ENCODE peak calls at places on chromosomes 6 and 20, in six cellular contexts. W is natural killer cell, D is hepatocyte, P is breast epithelium, U is choroid plexus epithelial cell, X is GM12864. O is an unnamed sample.

GRCh38 chr6:27168108-27168507 is 79.4 kb upstream of the PRSS16 start:
- DNase-seq in W (no peak), D (no peak), P (no peak), U (peak), X (no peak), O (no peak)

GRCh38 chr6:4727671-4728435 is 48.4 kb upstream of the CDYL start:
- DNase-seq in W (no peak), D (peak), P (no peak), U (no peak), X (peak), O (no peak)

GRCh38 chr6:35081426-35081851 is 59.7 kb downstream of the TCP11 start:
- DNase-seq in W (peak), D (no peak), P (no peak), U (peak), X (no peak), O (no peak)

GRCh38 chr6:137056121-137056880 is 11.5 kb upstream of the IL20RA start:
- DNase-seq in W (no peak), D (no peak), P (no peak), U (no peak), X (no peak), O (no peak)

GRCh38 chr20:10131612-10132345 is 86.9 kb upstream of the SNAP25 start:
- DNase-seq in W (no peak), D (peak), P (no peak), U (peak), X (no peak), O (peak)

GRCh38 chr6:157976345-157977175 is 5.1 kb upstream of the SYNJ2 start:
- DNase-seq in W (no peak), D (no peak), P (no peak), U (no peak), X (no peak), O (no peak)

GRCh38 chr6:15389079-15389758 is 143.3 kb downstream of the JARID2 start:
- DNase-seq in W (no peak), D (no peak), P (no peak), U (no peak), X (no peak), O (peak)

GRCh38 chr6:118668761-118669411 is 17.5 kb upstream of the CEP85L start:
- DNase-seq in W (no peak), D (no peak), P (no peak), U (peak), X (no peak), O (peak)

GRCh38 chr6:37135835-37136694 is 33.9 kb upstream of the PIM1 start:
- DNase-seq in W (no peak), D (peak), P (no peak), U (peak), X (no peak), O (peak)

GRCh38 chr6:138593100-138593877 is 94.0 kb upstream of the NHSL1 start:
- DNase-seq in W (no peak), D (peak), P (no peak), U (peak), X (peak), O (peak)

GRCh38 chr6:116779569-116780164 is 14.1 kb upstream of the FAM162B start:
- DNase-seq in W (no peak), D (peak), P (no peak), U (peak), X (peak), O (peak)

GRCh38 chr20:9348746-9349145 is 165.6 kb upstream of the LAMP5 start:
- DNase-seq in W (no peak), D (no peak), P (no peak), U (peak), X (no peak), O (peak)

GRCh38 chr6:157593596-157593995 is 212.6 kb downstream of the ZDHHC14 start:
- DNase-seq in W (no peak), D (no peak), P (no peak), U (no peak), X (no peak), O (no peak)

GRCh38 chr6:79617521-79617941 is 13.6 kb upstream of the SH3BGRL2 start:
- DNase-seq in W (no peak), D (no peak), P (no peak), U (no peak), X (no peak), O (no peak)

GRCh38 chr6:33589723-33590530 is 9.9 kb upstream of the BAK1 start:
- DNase-seq in W (no peak), D (peak), P (no peak), U (peak), X (no peak), O (peak)

GRCh38 chr6:170026272-170027110 is 264.4 kb downstream of the DLL1 start:
- DNase-seq in W (peak), D (peak), P (peak), U (no peak), X (no peak), O (no peak)

GRCh38 chr20:34579936-34580587 is 21.5 kb downstream of the MAP1LC3A start:
- DNase-seq in W (no peak), D (no peak), P (no peak), U (no peak), X (peak), O (no peak)

GRCh38 chr6:144595266-144595665 is 310.1 kb downstream of the UTRN start:
- DNase-seq in W (no peak), D (no peak), P (no peak), U (peak), X (no peak), O (peak)

GRCh38 chr6:149012040-149012545 is 265.3 kb downstream of the UST start:
- DNase-seq in W (no peak), D (peak), P (no peak), U (peak), X (no peak), O (peak)

GRCh38 chr20:20513720-20514119 is 145.8 kb downstream of the INSM1 start:
- DNase-seq in W (no peak), D (no peak), P (no peak), U (no peak), X (no peak), O (no peak)

GRCh38 chr6:71268710-71269437 is 19.7 kb upstream of the OGFRL1 start:
- DNase-seq in W (no peak), D (no peak), P (no peak), U (no peak), X (no peak), O (no peak)

GRCh38 chr6:81606965-81607381 is 145.5 kb downstream of the TENT5A start:
- DNase-seq in W (no peak), D (no peak), P (no peak), U (peak), X (no peak), O (peak)

GRCh38 chr6:71675386-71675785 is 211.0 kb upstream of the RIMS1 start:
- DNase-seq in W (no peak), D (no peak), P (no peak), U (no peak), X (no peak), O (no peak)

DNA sequence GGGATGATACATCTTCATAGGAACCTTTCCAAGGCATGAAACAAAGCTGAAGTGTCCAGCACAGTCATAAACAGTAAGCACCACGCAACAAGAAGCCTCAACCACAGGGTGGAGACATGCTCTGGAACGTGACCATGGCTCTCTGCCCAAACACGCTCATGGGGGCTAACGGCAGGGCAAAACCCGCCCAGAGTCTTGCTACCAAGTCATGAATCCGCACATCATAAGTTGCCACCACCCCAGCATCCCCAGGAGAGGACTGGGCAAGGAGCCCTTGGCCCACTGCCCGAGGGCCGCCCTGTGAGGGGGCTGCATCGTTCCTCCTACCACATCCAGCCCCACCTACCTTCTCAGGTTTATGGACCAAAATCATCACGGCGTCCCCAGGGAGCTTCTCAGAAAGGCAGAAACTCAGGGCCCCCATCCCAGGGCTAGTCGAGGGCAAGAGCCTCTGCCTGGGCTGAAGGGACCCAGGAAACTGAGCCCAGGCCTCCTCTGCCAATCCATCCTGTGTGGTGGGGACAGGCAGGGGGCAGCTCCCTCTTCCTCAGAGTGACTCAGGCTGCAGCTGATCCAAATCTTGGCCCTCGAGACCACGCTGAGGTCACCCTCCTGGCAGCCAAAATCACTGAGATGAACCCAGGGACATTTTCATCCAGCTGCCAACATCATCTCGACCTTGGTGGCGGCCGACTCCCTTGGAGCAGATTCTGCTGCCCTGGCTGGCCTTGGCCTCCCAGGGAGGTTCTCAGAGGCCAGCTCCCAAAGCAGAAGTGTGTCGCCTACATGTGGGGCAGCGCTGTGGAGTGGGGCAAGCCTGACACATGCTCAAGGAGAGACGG is 42.6 kb downstream of the BMP7 start:
- DNase-seq in W (no peak), D (no peak), P (no peak), U (no peak), X (no peak), O (no peak)
- TF ChIP-seq CTCF in W (no peak), D (peak), P (no peak), U (no peak), X (no peak), O (no peak)

DNA sequence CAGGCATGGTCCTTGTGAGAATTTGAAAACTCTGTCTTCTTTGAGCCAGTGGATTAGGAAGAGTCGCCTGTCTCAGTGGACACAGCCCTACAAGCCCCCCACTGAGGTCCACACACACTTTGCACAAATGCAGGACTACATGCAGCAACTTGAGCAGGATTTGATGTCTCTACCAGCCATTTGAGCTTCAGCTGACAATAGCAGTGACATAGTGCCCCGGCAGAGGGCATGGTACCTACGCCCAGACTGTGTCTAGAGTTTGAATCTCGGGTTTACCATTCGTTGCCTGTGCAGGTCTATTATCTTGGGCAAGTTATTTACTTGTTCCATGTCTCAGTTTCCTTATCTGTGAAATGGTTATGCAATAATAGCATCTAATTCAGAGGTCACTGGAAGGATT is 580.1 kb downstream of the TFAP2B start:
- DNase-seq in W (no peak), D (no peak), P (no peak), U (no peak), X (no peak), O (no peak)
- TF ChIP-seq CTCF in W (no peak), D (no peak), P (no peak), U (no peak), X (peak), O (no peak)

GRCh38 chr6:50030350-50030749 is 8.6 kb upstream of the DEFB110 start:
- DNase-seq in W (no peak), D (no peak), P (no peak), U (no peak), X (no peak), O (no peak)

GRCh38 chr6:50025258-50025657 is 3.5 kb upstream of the DEFB110 start:
- DNase-seq in W (no peak), D (no peak), P (no peak), U (no peak), X (no peak), O (no peak)

DNA sequence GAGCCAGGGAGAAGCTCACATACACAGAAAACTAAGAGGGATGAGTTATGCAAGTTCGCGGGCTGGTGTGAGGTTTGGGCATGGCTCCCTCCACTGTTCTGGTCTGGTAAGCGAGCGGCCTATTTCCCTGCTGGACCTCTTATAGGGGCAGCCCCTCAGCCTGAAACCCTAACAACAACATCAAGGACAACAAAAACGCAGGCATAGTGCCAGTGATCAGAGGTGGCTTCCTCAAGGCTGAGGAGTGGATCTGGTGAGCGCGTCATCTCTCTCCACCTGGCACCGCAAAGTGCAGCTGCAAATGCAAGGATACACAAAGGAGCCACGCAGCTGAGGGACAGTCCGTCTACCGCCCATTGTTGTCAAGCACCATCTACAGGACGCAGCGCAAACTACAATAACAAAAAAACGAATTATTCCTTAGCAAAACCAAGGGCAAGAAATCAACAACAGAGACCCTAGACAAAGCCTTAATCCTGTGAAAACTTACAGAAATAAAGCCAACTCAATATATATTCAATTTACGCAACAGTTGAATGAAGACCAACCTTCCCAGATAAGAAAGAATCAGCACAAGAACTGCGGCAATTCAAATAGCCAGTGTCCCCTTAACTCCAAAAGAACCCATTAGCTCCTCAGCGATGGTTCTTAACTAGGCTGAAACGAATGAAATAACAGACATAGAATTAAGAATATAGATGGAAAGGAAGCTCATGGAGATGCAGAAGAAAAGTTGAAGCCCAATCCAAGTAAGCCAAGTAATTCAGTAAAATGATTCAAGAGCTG is 9.2 kb upstream of the DEFB110 start:
- DNase-seq in W (no peak), D (peak), P (no peak), U (no peak), X (no peak), O (no peak)
- TF ChIP-seq CTCF in W (no peak), D (peak), P (no peak), U (no peak), X (peak), O (no peak)

GRCh38 chr6:30260036-30260504 is 46.9 kb upstream of the TRIM26 start:
- DNase-seq in W (peak), D (peak), P (peak), U (peak), X (no peak), O (no peak)
- TF ChIP-seq CTCF in W (peak), D (no peak), P (no peak), U (no peak), X (no peak), O (no peak)

GRCh38 chr6:43054206-43054943 is 724 bp upstream of the CUL7 start:
- DNase-seq in W (no peak), D (no peak), P (no peak), U (no peak), X (no peak), O (no peak)

GRCh38 chr6:43052225-43052841 is 1.3 kb downstream of the CUL7 start:
- DNase-seq in W (no peak), D (no peak), P (no peak), U (no peak), X (no peak), O (no peak)

GRCh38 chr6:43055966-43056365 is 2.3 kb upstream of the CUL7 start:
- DNase-seq in W (no peak), D (no peak), P (no peak), U (no peak), X (no peak), O (no peak)

GRCh38 chr6:43052842-43053544 is 658 bp downstream of the CUL7 start:
- DNase-seq in W (no peak), D (peak), P (no peak), U (peak), X (no peak), O (peak)

GRCh38 chr6:43053545-43054205 is at the start of gene CUL7:
- DNase-seq in W (peak), D (peak), P (peak), U (peak), X (peak), O (peak)
- TF ChIP-seq CTCF in W (no peak), D (no peak), P (peak), U (no peak), X (no peak), O (no peak)

DNA sequence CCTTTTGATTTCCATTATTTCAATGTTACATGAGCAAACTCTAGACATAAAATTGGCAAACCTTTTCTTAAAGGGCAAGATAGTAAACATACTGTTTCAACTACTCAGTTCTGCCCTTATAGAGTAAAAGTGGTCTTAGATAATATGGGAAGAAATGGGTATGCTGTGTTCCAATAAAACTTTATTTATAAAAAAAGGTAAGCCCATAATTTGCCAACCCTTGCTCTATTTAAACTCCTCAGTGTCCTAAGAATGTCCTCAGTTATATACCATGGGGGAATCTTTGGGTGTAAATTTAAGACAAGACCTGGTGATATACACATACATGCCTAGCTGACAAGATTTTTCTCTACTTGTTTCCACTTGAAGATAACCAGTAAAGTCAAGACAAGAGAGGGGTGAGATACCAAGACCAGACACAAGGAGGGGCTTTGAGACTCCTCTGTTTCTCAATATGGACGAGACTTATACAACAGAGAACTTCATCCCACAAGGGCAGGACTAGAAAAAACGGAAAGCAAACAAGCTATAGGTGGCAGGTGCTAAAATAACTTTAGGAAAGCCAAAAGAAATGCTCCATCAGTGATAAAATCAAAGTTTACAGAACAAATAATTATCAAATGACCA is 10.5 kb downstream of the SNX3 start:
- DNase-seq in W (no peak), D (no peak), P (no peak), U (peak), X (no peak), O (peak)
- TF ChIP-seq CTCF in W (peak), D (no peak), P (no peak), U (peak), X (peak), O (peak)

GRCh38 chr6:168132531-168133184 is 53.6 kb upstream of the FRMD1 start:
- DNase-seq in W (peak), D (peak), P (no peak), U (peak), X (no peak), O (peak)
- TF ChIP-seq CTCF in W (no peak), D (peak), P (peak), U (peak), X (peak), O (peak)

GRCh38 chr20:18793625-18794427 is 19.8 kb upstream of the SCP2D1 start:
- DNase-seq in W (peak), D (peak), P (peak), U (peak), X (peak), O (peak)
- TF ChIP-seq CTCF in W (no peak), D (peak), P (no peak), U (no peak), X (peak), O (no peak)

DNA sequence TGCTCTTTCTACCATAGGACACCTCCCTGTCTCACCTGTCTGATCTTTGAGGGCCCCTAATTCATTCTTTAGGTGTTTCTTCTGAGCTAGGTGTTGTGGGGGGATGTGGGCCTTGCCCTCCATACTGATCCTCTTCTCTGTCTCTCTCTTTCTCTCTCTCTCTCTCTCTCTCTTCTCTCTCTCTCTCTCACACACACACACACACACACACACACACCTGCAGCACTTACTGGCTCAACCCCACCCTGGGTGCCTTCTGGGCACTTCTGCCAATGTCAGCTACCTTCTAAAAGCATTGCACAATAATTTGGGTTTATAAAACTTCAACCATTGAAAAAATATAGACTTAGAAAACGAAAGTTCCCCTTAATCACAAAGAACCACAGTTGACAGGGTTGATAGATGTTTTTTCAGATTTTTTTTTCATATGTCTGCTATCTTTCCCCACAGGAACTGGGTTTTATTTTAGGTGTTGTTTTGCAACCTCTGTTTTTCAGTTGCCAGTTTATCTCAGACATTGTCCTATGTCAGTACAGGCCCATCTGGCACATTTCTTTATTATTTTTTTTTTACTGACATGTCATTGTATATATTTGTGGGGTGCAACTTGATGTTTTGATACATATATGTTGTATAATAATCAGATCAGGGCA is 28.1 kb downstream of the PKIG start:
- DNase-seq in W (peak), D (no peak), P (no peak), U (no peak), X (no peak), O (peak)
- TF ChIP-seq CTCF in W (peak), D (no peak), P (peak), U (no peak), X (no peak), O (no peak)

O was measured in fibroblast of pulmonary artery.